ENCODE peak calls at places on chromosomes 2 and 18, in four cellular contexts. M, I, G and N are unnamed samples.

GRCh38 chr2:47037678-47038077 is 117.4 kb downstream of the STPG4 start:
- DNase-seq in M (no peak), I (no peak), G (no peak), N (no peak)

GRCh38 chr2:48129256-48129950 is 223.1 kb upstream of the FBXO11 start:
- DNase-seq in M (no peak), I (no peak), G (no peak), N (no peak)

GRCh38 chr2:207487650-207488315 is 42.0 kb upstream of the CREB1 start:
- DNase-seq in M (no peak), I (peak), G (no peak), N (no peak)

GRCh38 chr18:10420561-10421352 is 33.7 kb upstream of the APCDD1 start:
- DNase-seq in M (no peak), I (peak), G (no peak), N (no peak)

GRCh38 chr2:70959851-70960832 is 18.3 kb upstream of the ANKRD53 start:
- DNase-seq in M (no peak), I (no peak), G (peak), N (no peak)

GRCh38 chr2:240952496-240953246 is 45.7 kb upstream of the SNED1 start:
- DNase-seq in M (no peak), I (no peak), G (peak), N (no peak)

GRCh38 chr2:171878481-171878993 is 15.5 kb downstream of the SLC25A12 start:
- DNase-seq in M (no peak), I (peak), G (no peak), N (no peak)

GRCh38 chr2:119408221-119408619 is 23.4 kb upstream of the TMEM37 start:
- DNase-seq in M (no peak), I (no peak), G (no peak), N (no peak)

GRCh38 chr2:169925968-169926367 is 98.7 kb downstream of the UBR3 start:
- DNase-seq in M (no peak), I (no peak), G (no peak), N (no peak)

GRCh38 chr2:101883860-101884259 is 107.9 kb upstream of the IL1R2 start:
- DNase-seq in M (no peak), I (peak), G (no peak), N (no peak)

GRCh38 chr2:239444626-239445625 is 44.1 kb upstream of the HDAC4 start:
- DNase-seq in M (no peak), I (no peak), G (peak), N (no peak)

GRCh38 chr2:203934006-203934632 is 2.4 kb upstream of the ICOS start:
- DNase-seq in M (no peak), I (no peak), G (no peak), N (no peak)

GRCh38 chr18:11322716-11323115 is 173.3 kb upstream of the PIEZO2 start:
- DNase-seq in M (no peak), I (no peak), G (no peak), N (no peak)

GRCh38 chr2:6309415-6310185 is 556.1 kb downstream of the CMPK2 start:
- DNase-seq in M (peak), I (no peak), G (no peak), N (no peak)

GRCh38 chr2:36663851-36664715 is 32.4 kb upstream of the VIT start:
- DNase-seq in M (peak), I (peak), G (no peak), N (peak)

GRCh38 chr18:57095884-57096283 is 51.0 kb upstream of the BOD1L2 start:
- DNase-seq in M (no peak), I (no peak), G (no peak), N (no peak)

GRCh38 chr18:36692909-36693308 is 135.9 kb downstream of the TPGS2 start:
- DNase-seq in M (no peak), I (peak), G (no peak), N (no peak)

GRCh38 chr2:68185541-68186164 is 28.0 kb downstream of the PNO1 start:
- DNase-seq in M (peak), I (peak), G (no peak), N (peak)

GRCh38 chr18:63511285-63511684 is 30.9 kb upstream of the SERPINB12 start:
- DNase-seq in M (no peak), I (peak), G (peak), N (peak)

GRCh38 chr2:48344441-48344756 is 185.6 kb upstream of the STON1 start:
- DNase-seq in M (no peak), I (no peak), G (no peak), N (no peak)

GRCh38 chr2:14634885-14635871 is 2.7 kb downstream of the LRATD1 start:
- DNase-seq in M (no peak), I (peak), G (peak), N (no peak)

GRCh38 chr2:235131334-235132305 is 179.8 kb downstream of the SH3BP4 start:
- DNase-seq in M (no peak), I (no peak), G (no peak), N (no peak)

GRCh38 chr2:127226520-127227263 is 6.6 kb upstream of the CYP27C1 start:
- DNase-seq in M (peak), I (peak), G (peak), N (no peak)

GRCh38 chr18:48851563-48851962 is 99.2 kb downstream of the SMAD7 start:
- DNase-seq in M (no peak), I (no peak), G (no peak), N (no peak)

GRCh38 chr2:156346731-156347130 is 14.2 kb upstream of the NR4A2 start:
- DNase-seq in M (no peak), I (no peak), G (no peak), N (no peak)

GRCh38 chr2:189982777-189983394 is 79.6 kb downstream of the MSTN start:
- DNase-seq in M (no peak), I (no peak), G (no peak), N (peak)

GRCh38 chr2:128635361-128635900 is 316.8 kb upstream of the HS6ST1 start:
- DNase-seq in M (no peak), I (no peak), G (peak), N (no peak)

GRCh38 chr2:218091743-218092142 is 22.7 kb downstream of the RUFY4 start:
- DNase-seq in M (no peak), I (no peak), G (no peak), N (no peak)

GRCh38 chr2:239238839-239239606 is 161.8 kb downstream of the HDAC4 start:
- DNase-seq in M (no peak), I (no peak), G (peak), N (no peak)

GRCh38 chr18:55265130-55265675 is 305.9 kb upstream of the CCDC68 start:
- DNase-seq in M (no peak), I (no peak), G (no peak), N (no peak)

GRCh38 chr2:118747066-118747465 is 100.4 kb downstream of the EN1 start:
- DNase-seq in M (no peak), I (no peak), G (no peak), N (no peak)

GRCh38 chr18:34957864-34958259 is 83.4 kb upstream of the MAPRE2 start:
- DNase-seq in M (no peak), I (no peak), G (no peak), N (no peak)

GRCh38 chr2:158723921-158724802 is 71.0 kb upstream of the DAPL1 start:
- DNase-seq in M (no peak), I (no peak), G (no peak), N (peak)

GRCh38 chr18:69161383-69162028 is 239.2 kb upstream of the DOK6 start:
- DNase-seq in M (no peak), I (peak), G (no peak), N (no peak)

GRCh38 chr2:21452678-21453077 is 328.9 kb downstream of the TDRD15 start:
- DNase-seq in M (no peak), I (no peak), G (no peak), N (no peak)

GRCh38 chr2:20573611-20574422 is 77.1 kb downstream of the HS1BP3 start:
- DNase-seq in M (no peak), I (peak), G (no peak), N (no peak)

GRCh38 chr2:160492401-160493226 is 993 bp downstream of the RBMS1 start:
- DNase-seq in M (no peak), I (peak), G (peak), N (no peak)

GRCh38 chr2:157246212-157247067 is 11.1 kb upstream of the GALNT5 start:
- DNase-seq in M (peak), I (peak), G (no peak), N (peak)